ENCODE peak calls at places on chromosomes 16 and 17, in nine cellular contexts. G is left ventricle myocardium inferior; K is iPS-NIHi11; X is left lobe of liver; L is heart left ventricle; C is SJSA1; M is effector CD8-positive, alpha-beta T cell; S is activated T-helper 1 cell treated with Interleukin-2 at 50 U/mL for 16 hours; Q is astrocyte of the spinal cord. W is an unnamed sample.

GRCh38 chr17:57033296-57033695 is 51.8 kb upstream of the AKAP1 start:
- DNase-seq in G (no peak), K (peak), X (no peak), L (no peak), C (no peak), M (no peak), S (no peak), Q (peak), W (no peak)

GRCh38 chr17:81138500-81138899 is 26.8 kb upstream of the PVALEF start:
- DNase-seq in G (no peak), K (no peak), X (no peak), L (no peak), C (no peak), M (no peak), S (no peak), Q (no peak), W (no peak)

GRCh38 chr16:23678430-23679273 is at the start of gene PLK1:
- DNase-seq in G (peak), K (peak), X (peak), L (peak), C (peak), M (peak), S (peak), Q (peak), W (peak)

GRCh38 chr17:63528183-63528582 is 5.0 kb downstream of the KCNH6 start:
- DNase-seq in G (no peak), K (no peak), X (no peak), L (no peak), C (no peak), M (no peak), S (no peak), Q (no peak), W (no peak)

GRCh38 chr16:86557587-86557986 is 2.6 kb upstream of the MTHFSD start:
- DNase-seq in G (no peak), K (no peak), X (no peak), L (no peak), C (no peak), M (no peak), S (no peak), Q (no peak), W (no peak)

GRCh38 chr17:64504769-64505319 is 1.2 kb downstream of the DDX5 start:
- DNase-seq in G (no peak), K (no peak), X (no peak), L (no peak), C (no peak), M (no peak), S (no peak), Q (no peak), W (no peak)

GRCh38 chr16:11005611-11005975 is 61.2 kb downstream of the CLEC16A start:
- DNase-seq in G (no peak), K (no peak), X (no peak), L (no peak), C (no peak), M (no peak), S (no peak), Q (no peak), W (no peak)

GRCh38 chr16:63539276-63539675 is 1503.0 kb upstream of the CDH8 start:
- DNase-seq in G (no peak), K (no peak), X (no peak), L (no peak), C (no peak), M (no peak), S (no peak), Q (no peak), W (no peak)

GRCh38 chr16:72818286-72818845 is 229.6 kb downstream of the ZFHX3 start:
- DNase-seq in G (no peak), K (peak), X (no peak), L (no peak), C (no peak), M (no peak), S (no peak), Q (peak), W (no peak)

W was measured in GM10248.